ENCODE peak calls at places on chromosomes 11 and 22, in seven cellular contexts. K is NB4, P is Peyer's patch, H is ovary, G is IMR-90, B is spleen, X is adrenal gland. V is an unnamed sample.

GRCh38 chr11:111370902-111371578 is 8.0 kb downstream of the POU2AF1 start:
- DNase-seq in K (no peak), P (no peak), H (no peak), G (no peak), B (no peak), X (no peak), V (no peak)

GRCh38 chr11:129417458-129417857 is 41.8 kb downstream of the BARX2 start:
- DNase-seq in K (no peak), P (no peak), H (no peak), G (no peak), B (no peak), X (no peak), V (no peak)

GRCh38 chr11:112249871-112250590 is 10.6 kb downstream of the PLET1 start:
- DNase-seq in K (no peak), P (no peak), H (no peak), G (no peak), B (no peak), X (no peak), V (no peak)

GRCh38 chr22:49323751-49324415 is 503.8 kb downstream of the BRD1 start:
- DNase-seq in K (no peak), P (no peak), H (no peak), G (no peak), B (peak; percentile 46), X (no peak), V (no peak)

GRCh38 chr22:26697151-26697550 is 39.8 kb downstream of the MIAT start:
- DNase-seq in K (no peak), P (no peak), H (no peak), G (no peak), B (no peak), X (no peak), V (no peak)

GRCh38 chr11:69321877-69322350 is 28.0 kb downstream of the MYEOV start:
- DNase-seq in K (no peak), P (no peak), H (no peak), G (peak; percentile 96), B (no peak), X (no peak), V (no peak)

GRCh38 chr11:78219493-78220217 is 30.9 kb downstream of the USP35 start:
- DNase-seq in K (no peak), P (peak; percentile 3), H (no peak), G (no peak), B (no peak), X (no peak), V (no peak)

GRCh38 chr22:23858484-23858815 is 775 bp downstream of the SLC2A11 start:
- DNase-seq in K (no peak), P (no peak), H (no peak), G (no peak), B (no peak), X (no peak), V (no peak)

GRCh38 chr11:26994579-26995210 is 783 bp downstream of the FIBIN start:
- DNase-seq in K (no peak), P (no peak), H (peak; percentile 35), G (no peak), B (peak; percentile 50), X (no peak), V (no peak)

GRCh38 chr11:96199563-96200025 is 143.4 kb downstream of the MAML2 start:
- DNase-seq in K (no peak), P (no peak), H (no peak), G (peak; percentile 80), B (no peak), X (no peak), V (no peak)

GRCh38 chr11:44964526-44965209 is 14.0 kb upstream of the TP53I11 start:
- DNase-seq in K (peak; percentile 64), P (no peak), H (no peak), G (no peak), B (no peak), X (no peak), V (no peak)

GRCh38 chr11:61327669-61328071 is 5.2 kb downstream of the DDB1 start:
- DNase-seq in K (no peak), P (no peak), H (no peak), G (peak; percentile 57), B (no peak), X (no peak), V (no peak)

DNA sequence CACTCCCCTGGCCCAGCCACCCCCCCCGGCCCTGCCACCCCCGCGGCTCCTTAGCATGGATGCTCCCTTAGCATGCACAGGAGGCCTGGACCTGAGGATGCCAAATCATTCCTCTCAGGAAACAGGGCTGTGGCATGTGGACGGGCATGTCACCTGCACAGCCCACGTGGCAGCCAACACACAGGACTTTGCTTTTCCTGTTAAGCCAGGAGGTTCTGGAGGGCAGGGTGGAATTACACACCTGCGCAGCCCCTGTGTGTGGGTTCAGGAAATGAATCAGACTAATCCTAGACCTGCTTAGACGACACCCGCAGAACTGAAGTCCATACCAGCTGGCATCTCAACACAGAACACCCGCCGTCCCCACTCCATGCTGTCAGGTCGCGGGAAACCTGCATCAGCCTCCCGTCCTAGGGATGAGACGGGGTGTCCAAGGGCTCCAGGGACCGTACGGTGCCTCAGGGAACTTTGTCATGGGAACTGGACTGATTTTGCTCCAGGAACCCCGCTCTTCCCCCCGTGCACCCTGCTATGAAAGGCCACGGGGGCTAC is 10.2 kb downstream of the CERK start:
- DNase-seq in K (no peak), P (no peak), H (no peak), G (no peak), B (no peak), X (no peak), V (no peak)
- TF ChIP-seq POLR2A in K (no peak), P (peak; percentile 22), H (no peak), G (no peak), B (no peak), X (no peak), V (no peak)

DNA sequence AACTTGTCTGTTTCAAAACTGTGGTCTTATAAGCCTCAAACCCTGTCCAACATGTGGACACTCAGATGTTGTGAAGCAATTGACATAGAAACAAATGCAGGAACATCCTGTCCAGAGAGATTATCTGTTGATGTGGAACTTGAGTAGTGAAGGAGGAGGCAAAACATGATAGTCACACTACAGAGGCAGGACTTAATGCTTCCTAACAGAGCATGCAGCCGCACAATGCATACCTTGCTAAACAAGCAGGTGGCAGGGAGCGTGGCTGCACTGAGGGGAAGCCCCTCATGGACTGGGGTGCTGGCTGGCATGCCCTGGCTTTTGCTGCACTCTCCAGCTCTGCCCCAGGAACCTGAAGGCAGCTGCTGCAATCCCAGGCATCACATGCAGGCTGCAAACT is 5.3 kb downstream of the C22orf39 start:
- DNase-seq in K (no peak), P (no peak), H (no peak), G (no peak), B (no peak), X (no peak), V (no peak)
- TF ChIP-seq POLR2A in K (no peak), P (no peak), H (no peak), G (no peak), B (no peak), X (no peak), V (no peak)

GRCh38 chr11:7671807-7672206 is 1.5 kb downstream of the CYB5R2 start:
- DNase-seq in K (no peak), P (no peak), H (no peak), G (no peak), B (no peak), X (no peak), V (no peak)

GRCh38 chr11:7672276-7672959 is 882 bp downstream of the CYB5R2 start:
- DNase-seq in K (no peak), P (peak; percentile 36), H (peak; percentile 41), G (no peak), B (no peak), X (no peak), V (no peak)

GRCh38 chr11:7672960-7673723 is at the start of gene CYB5R2:
- DNase-seq in K (no peak), P (peak; percentile 61), H (peak; percentile 81), G (peak; percentile 5), B (no peak), X (peak; percentile 59), V (no peak)

GRCh38 chr11:7670631-7671030 is 2.7 kb downstream of the CYB5R2 start:
- DNase-seq in K (peak; percentile 39), P (no peak), H (no peak), G (no peak), B (no peak), X (no peak), V (no peak)

GRCh38 chr11:7671347-7671746 is 2.0 kb downstream of the CYB5R2 start:
- DNase-seq in K (no peak), P (no peak), H (peak; percentile 42), G (no peak), B (no peak), X (peak; percentile 21), V (no peak)
- TF ChIP-seq POLR2A in K (no peak), P (no peak), H (no peak), G (no peak), B (no peak), X (no peak), V (no peak)

GRCh38 chr22:20881231-20881630 is 22.4 kb downstream of the SNAP29 start:
- DNase-seq in K (no peak), P (no peak), H (no peak), G (peak; percentile 19), B (no peak), X (no peak), V (no peak)

GRCh38 chr22:20873215-20873614 is 14.4 kb downstream of the SNAP29 start:
- DNase-seq in K (no peak), P (no peak), H (no peak), G (no peak), B (no peak), X (no peak), V (no peak)

GRCh38 chr22:20877715-20878114 is 18.9 kb downstream of the SNAP29 start:
- DNase-seq in K (no peak), P (no peak), H (no peak), G (no peak), B (no peak), X (no peak), V (no peak)

DNA sequence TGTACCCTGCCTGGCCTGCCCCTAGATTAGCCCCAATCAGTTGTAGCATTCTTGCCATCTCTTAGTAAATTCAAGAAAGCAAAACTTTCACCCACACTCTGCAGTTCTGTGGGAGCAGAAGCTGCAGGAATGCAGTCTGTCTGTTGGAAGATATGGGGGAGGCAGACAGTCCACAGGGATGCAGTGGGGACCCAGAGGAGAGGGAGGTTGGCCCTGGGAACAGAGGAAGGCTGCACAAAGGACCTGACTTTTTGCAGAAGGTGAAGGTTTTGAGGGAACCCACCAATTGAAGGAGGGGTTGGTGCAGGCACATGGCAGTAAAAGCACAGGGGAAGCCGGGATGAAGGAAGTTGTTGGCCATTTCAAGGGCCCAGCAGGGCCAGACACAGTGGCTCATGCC is 16.5 kb downstream of the SNAP29 start:
- DNase-seq in K (no peak), P (no peak), H (no peak), G (no peak), B (no peak), X (no peak), V (no peak)
- TF ChIP-seq POLR2A in K (no peak), P (no peak), H (no peak), G (no peak), B (no peak), X (no peak), V (no peak)

GRCh38 chr11:72752088-72752914 is at the start of gene ARAP1:
- DNase-seq in K (peak; percentile 83), P (peak; percentile 83), H (peak; percentile 80), G (peak; percentile 59), B (peak; percentile 96), X (peak; percentile 79), V (peak; percentile 86)
- TF ChIP-seq POLR2A in K (peak; percentile 40), P (no peak), H (no peak), G (peak; percentile 74), B (no peak), X (no peak), V (no peak)